ENCODE peak calls at places on chromosomes 12 and 14, in five cellular contexts. Y is AG04450, S is left lobe of liver, E is G401, H is neural progenitor cell. W is an unnamed sample.

GRCh38 chr12:76781321-76781720 is 17.4 kb downstream of the ZDHHC17 start:
- DNase-seq in Y (no peak), S (no peak), E (no peak), H (no peak), W (no peak)

GRCh38 chr12:2834581-2835491 is at the start of gene NRIP2:
- DNase-seq in Y (no peak), S (no peak), E (peak; percentile 73), H (peak; percentile 55), W (no peak)

GRCh38 chr14:97177016-97177415 is 379.8 kb downstream of the VRK1 start:
- DNase-seq in Y (no peak), S (no peak), E (peak; percentile 10), H (peak; percentile 39), W (no peak)

GRCh38 chr12:112875608-112876007 is 31.2 kb upstream of the OAS1 start:
- DNase-seq in Y (no peak), S (no peak), E (no peak), H (no peak), W (no peak)

GRCh38 chr12:126093911-126094310 is 1028.7 kb downstream of the AACS start:
- DNase-seq in Y (no peak), S (no peak), E (no peak), H (peak; percentile 67), W (no peak)

GRCh38 chr14:91337699-91338335 is 79.8 kb downstream of the CCDC88C start:
- DNase-seq in Y (no peak), S (no peak), E (no peak), H (no peak), W (no peak)

GRCh38 chr12:114658002-114658441 is 26.0 kb downstream of the TBX3 start:
- DNase-seq in Y (no peak), S (no peak), E (no peak), H (no peak), W (no peak)

GRCh38 chr14:35643513-35643912 is 109.5 kb downstream of the INSM2 start:
- DNase-seq in Y (no peak), S (no peak), E (no peak), H (no peak), W (no peak)

GRCh38 chr12:111393700-111394275 is 11.9 kb upstream of the SH2B3 start:
- DNase-seq in Y (no peak), S (no peak), E (no peak), H (no peak), W (no peak)

GRCh38 chr12:6551496-6552139 is 4.2 kb downstream of the IFFO1 start:
- DNase-seq in Y (no peak), S (no peak), E (no peak), H (no peak), W (no peak)

GRCh38 chr12:127282786-127283565 is 984.0 kb upstream of the TMEM132C start:
- DNase-seq in Y (no peak), S (no peak), E (no peak), H (no peak), W (no peak)

GRCh38 chr12:92233346-92234015 is 87.8 kb upstream of the BTG1 start:
- DNase-seq in Y (no peak), S (no peak), E (no peak), H (no peak), W (no peak)

GRCh38 chr12:89235189-89235993 is 116.9 kb downstream of the DUSP6 start:
- DNase-seq in Y (no peak), S (no peak), E (no peak), H (no peak), W (no peak)

GRCh38 chr14:68665792-68666195 is 127.1 kb downstream of the ZFP36L1 start:
- DNase-seq in Y (no peak), S (peak; percentile 40), E (no peak), H (no peak), W (no peak)

GRCh38 chr14:102525213-102526143 is 15.9 kb upstream of the ANKRD9 start:
- DNase-seq in Y (no peak), S (no peak), E (peak; percentile 72), H (no peak), W (no peak)

GRCh38 chr14:54727929-54728328 is 161.0 kb downstream of the SAMD4A start:
- DNase-seq in Y (no peak), S (peak; percentile 61), E (no peak), H (no peak), W (no peak)

GRCh38 chr14:103749452-103749851 is 33.8 kb downstream of the ZFYVE21 start:
- DNase-seq in Y (no peak), S (no peak), E (peak; percentile 47), H (no peak), W (no peak)

GRCh38 chr14:95431199-95432145 is 85.0 kb downstream of the SYNE3 start:
- DNase-seq in Y (no peak), S (no peak), E (no peak), H (peak; percentile 61), W (no peak)

GRCh38 chr14:90406384-90406798 is 9.6 kb downstream of the CALM1 start:
- DNase-seq in Y (no peak), S (no peak), E (no peak), H (no peak), W (no peak)

GRCh38 chr12:94649349-94650142 is 811 bp downstream of the TMCC3 start:
- DNase-seq in Y (no peak), S (peak; percentile 83), E (peak; percentile 7), H (peak; percentile 68), W (no peak)

GRCh38 chr14:96638041-96638855 is 136.1 kb downstream of the PAPOLA start:
- DNase-seq in Y (no peak), S (peak; percentile 18), E (no peak), H (no peak), W (no peak)

GRCh38 chr14:77248666-77249065 is 22.3 kb downstream of the NGB start:
- DNase-seq in Y (no peak), S (no peak), E (no peak), H (no peak), W (no peak)

GRCh38 chr14:48725001-48725734 is 861.0 kb downstream of the RPS29 start:
- DNase-seq in Y (peak; percentile 38), S (no peak), E (no peak), H (peak; percentile 11), W (no peak)

GRCh38 chr12:124191024-124191359 is 103.9 kb upstream of the RFLNA start:
- DNase-seq in Y (no peak), S (no peak), E (no peak), H (peak; percentile 23), W (no peak)

GRCh38 chr12:113214938-113215400 is 6.3 kb upstream of the TPCN1 start:
- DNase-seq in Y (peak; percentile 81), S (no peak), E (no peak), H (no peak), W (no peak)

GRCh38 chr12:123655420-123655819 is 15.5 kb upstream of the TCTN2 start:
- DNase-seq in Y (no peak), S (no peak), E (peak; percentile 58), H (no peak), W (no peak)